ENCODE peak calls at places on chromosomes 1 and 21, in four cellular contexts. P is dorsolateral prefrontal cortex, N is transverse colon, T is fibroblast of lung. D is an unnamed sample.

GRCh38 chr1:10546896-10547295 is 72.1 kb downstream of the PEX14 start:
- DNase-seq in P (no peak), T (no peak), N (no peak), D (no peak)

GRCh38 chr1:229885568-229886495 is 181.2 kb upstream of the GALNT2 start:
- DNase-seq in N (no peak), P (no peak), T (no peak), D (no peak)

GRCh38 chr1:92277105-92277504 is 21.7 kb downstream of the GLMN start:
- DNase-seq in P (no peak), N (no peak), T (peak; percentile 66), D (no peak)

GRCh38 chr1:183711691-183712401 is 58.7 kb upstream of the APOBEC4 start:
- DNase-seq in T (peak; percentile 77), N (no peak), P (no peak), D (no peak)

GRCh38 chr1:209405183-209405823 is 178.2 kb upstream of the CAMK1G start:
- DNase-seq in T (peak; percentile 89), P (no peak), N (no peak), D (no peak)

GRCh38 chr1:66764994-66765578 is 12.8 kb downstream of the DYNLT5 start:
- DNase-seq in P (no peak), T (peak; percentile 42), N (peak; percentile 30), D (peak; percentile 64)

GRCh38 chr1:42154685-42155084 is 1.5 kb downstream of the GUCA2B start:
- DNase-seq in T (no peak), P (no peak), N (no peak), D (no peak)

GRCh38 chr1:70397013-70397412 is 14.1 kb upstream of the CTH start:
- DNase-seq in P (no peak), T (no peak), N (no peak), D (no peak)

GRCh38 chr1:231553320-231553719 is 24.9 kb downstream of the TSNAX start:
- DNase-seq in P (no peak), N (no peak), T (no peak), D (no peak)

GRCh38 chr1:55317673-55318072 is 102.5 kb upstream of the USP24 start:
- DNase-seq in N (no peak), P (no peak), T (no peak), D (no peak)

GRCh38 chr1:234559152-234559916 is 50.6 kb downstream of the IRF2BP2 start:
- DNase-seq in N (no peak), T (no peak), P (no peak), D (no peak)

GRCh38 chr1:8239306-8240023 is 78.4 kb upstream of the SLC45A1 start:
- DNase-seq in T (peak; percentile 78), N (peak; percentile 71), P (no peak), D (no peak)

GRCh38 chr1:85629532-85629920 is 49.0 kb downstream of the CCN1 start:
- DNase-seq in T (peak; percentile 33), P (no peak), N (no peak), D (no peak)

GRCh38 chr1:247746391-247746935 is 1.5 kb downstream of the OR14A2 start:
- DNase-seq in P (no peak), T (peak; percentile 63), N (no peak), D (no peak)

GRCh38 chr1:94539496-94539895 is 2.1 kb downstream of the F3 start:
- DNase-seq in P (no peak), N (no peak), T (peak; percentile 69), D (no peak)

GRCh38 chr1:158644479-158644878 is 39.4 kb downstream of the OR10Z1 start:
- DNase-seq in T (no peak), N (no peak), P (no peak), D (no peak)

GRCh38 chr1:227947678-227948492 is at the start of gene WNT9A:
- DNase-seq in P (peak; percentile 30), N (peak; percentile 38), T (peak; percentile 62), D (no peak)

GRCh38 chr21:32869459-32869858 is 97.9 kb upstream of the PAXBP1 start:
- DNase-seq in T (no peak), P (no peak), N (no peak), D (no peak)

GRCh38 chr1:74652711-74653131 is 20.9 kb downstream of the ERICH3 start:
- DNase-seq in P (no peak), T (peak; percentile 99), N (no peak), D (no peak)

GRCh38 chr1:55481634-55482033 is 266.5 kb upstream of the USP24 start:
- DNase-seq in P (no peak), T (peak; percentile 76), N (no peak), D (no peak)

GRCh38 chr1:6726253-6726652 is 24.6 kb upstream of the DNAJC11 start:
- DNase-seq in N (no peak), P (no peak), T (no peak), D (no peak)

GRCh38 chr1:6727535-6727934 is 25.9 kb upstream of the DNAJC11 start:
- DNase-seq in T (peak; percentile 27), N (peak; percentile 61), P (no peak), D (peak; percentile 28)

GRCh38 chr1:6730473-6730872 is 28.9 kb upstream of the DNAJC11 start:
- DNase-seq in T (no peak), N (no peak), P (no peak), D (no peak)

GRCh38 chr1:6723621-6724428 is 22.2 kb upstream of the DNAJC11 start:
- DNase-seq in N (no peak), T (no peak), P (no peak), D (no peak)

GRCh38 chr1:6724517-6725141 is 23.0 kb upstream of the DNAJC11 start:
- DNase-seq in T (peak; percentile 89), N (no peak), P (no peak), D (no peak)
- H3K27ac ChIP-seq in T (peak overlapping the region; percentile 46), N (no peak overlapping the region), P (no peak overlapping the region), D (no peak overlapping the region)

GRCh38 chr1:182347019-182347418 is 44.6 kb downstream of the GLUL start:
- DNase-seq in T (no peak), N (no peak), P (no peak), D (no peak)

GRCh38 chr1:182348916-182349747 is 42.5 kb downstream of the GLUL start:
- DNase-seq in P (no peak), N (no peak), T (peak; percentile 4), D (no peak)

GRCh38 chr1:182355718-182356098 is 35.9 kb downstream of the GLUL start:
- DNase-seq in T (no peak), P (no peak), N (no peak), D (no peak)

GRCh38 chr1:182351790-182352364 is 39.7 kb downstream of the GLUL start:
- DNase-seq in T (no peak), N (no peak), P (no peak), D (no peak)

GRCh38 chr1:182350839-182351238 is 40.8 kb downstream of the GLUL start:
- DNase-seq in T (no peak), N (no peak), P (no peak), D (peak; percentile 53)
- TF ChIP-seq CTCF in T (no peak), N (no peak), P (no peak), D (no peak)

GRCh38 chr1:31154000-31154631 is 85.6 kb downstream of the NKAIN1 start:
- DNase-seq in N (no peak), T (no peak), P (no peak), D (no peak)
- H3K4me3 ChIP-seq in N (peak overlapping the region; percentile 87), T (no peak overlapping the region), P (peak overlapping the region; percentile 78), D (peak overlapping the region; percentile 95)

GRCh38 chr1:27562483-27563406 is 41.2 kb downstream of the AHDC1 start:
- DNase-seq in N (no peak), P (no peak), T (no peak), D (no peak)

GRCh38 chr1:27562021-27562420 is 41.9 kb downstream of the AHDC1 start:
- DNase-seq in P (no peak), T (no peak), N (no peak), D (no peak)

GRCh38 chr1:27561126-27561899 is 42.6 kb downstream of the AHDC1 start:
- DNase-seq in T (no peak), N (no peak), P (no peak), D (no peak)

GRCh38 chr1:27559466-27560030 is 44.4 kb downstream of the AHDC1 start:
- DNase-seq in P (no peak), T (no peak), N (no peak), D (no peak)

GRCh38 chr1:27560271-27561125 is 43.4 kb downstream of the AHDC1 start:
- DNase-seq in N (no peak), P (no peak), T (no peak), D (no peak)
- H3K27ac ChIP-seq in N (peak overlapping the region; percentile 95), P (peak overlapping the region; percentile 87), T (peak overlapping the region; percentile 8), D (peak overlapping the region; percentile 35)

GRCh38 chr1:149844096-149844495 is 55.3 kb upstream of the BOLA1 start:
- DNase-seq in N (no peak), T (peak; percentile 75), P (no peak), D (peak; percentile 34)
- TF ChIP-seq CTCF in N (no peak), T (no peak), P (no peak), D (no peak)

D was measured in Peyer's patch.